ENCODE peak calls at places on chromosomes 5 and 9, in seven cellular contexts. Y is effector memory CD4-positive, alpha-beta T cell; G is aorta; D is IMR-90; R is SK-N-SH; F is cardiac muscle cell; X is gastrocnemius medialis. T is an unnamed sample.

GRCh38 chr9:91276513-91276912 is 85.2 kb downstream of the AUH start:
- DNase-seq in R (no peak), X (no peak), D (no peak), F (no peak), Y (no peak), G (no peak), T (no peak)

GRCh38 chr9:79166005-79166404 is 405.8 kb upstream of the TLE4 start:
- DNase-seq in F (peak; percentile 78), D (peak; percentile 20), G (no peak), X (no peak), R (no peak), Y (no peak), T (no peak)

GRCh38 chr9:12054235-12054634 is 639.0 kb upstream of the TYRP1 start:
- DNase-seq in G (no peak), D (no peak), F (no peak), X (no peak), R (no peak), Y (no peak), T (no peak)

GRCh38 chr9:126620478-126620877 is 6.8 kb downstream of the LMX1B start:
- DNase-seq in X (no peak), G (no peak), D (no peak), F (no peak), R (no peak), Y (no peak), T (no peak)

GRCh38 chr9:70519912-70520724 is 105.7 kb upstream of the KLF9 start:
- DNase-seq in Y (no peak), X (no peak), G (no peak), F (no peak), R (no peak), D (no peak), T (no peak)

GRCh38 chr9:120480707-120481106 is 99.3 kb downstream of the CDK5RAP2 start:
- DNase-seq in G (no peak), R (no peak), F (no peak), X (peak; percentile 77), Y (no peak), D (no peak), T (no peak)

GRCh38 chr5:172622091-172623046 is 18.7 kb upstream of the NEURL1B start:
- DNase-seq in R (no peak), F (no peak), D (no peak), X (no peak), G (peak; percentile 49), Y (no peak), T (peak; percentile 38)

GRCh38 chr5:90802695-90803317 is 244.2 kb downstream of the ADGRV1 start:
- DNase-seq in R (peak; percentile 41), D (peak; percentile 32), Y (no peak), X (no peak), G (no peak), F (peak; percentile 37), T (no peak)

GRCh38 chr5:60821488-60822284 is 22.4 kb downstream of the ELOVL7 start:
- DNase-seq in R (no peak), Y (no peak), G (no peak), D (no peak), X (no peak), F (no peak), T (no peak)

GRCh38 chr9:8366161-8366926 is 566.8 kb upstream of the DMAC1 start:
- DNase-seq in R (no peak), F (peak; percentile 43), Y (no peak), G (no peak), D (peak; percentile 35), X (no peak), T (no peak)

GRCh38 chr5:125093776-125094175 is 347.3 kb upstream of the ZNF608 start:
- DNase-seq in G (no peak), F (peak; percentile 71), X (no peak), Y (no peak), R (no peak), D (peak; percentile 92), T (no peak)

GRCh38 chr9:21970800-21971620 is 23.2 kb downstream of the CDKN2A start:
- DNase-seq in Y (no peak), G (no peak), D (no peak), R (no peak), X (no peak), F (no peak), T (no peak)

GRCh38 chr5:139693676-139694364 is 45.7 kb downstream of the CXXC5 start:
- DNase-seq in X (no peak), Y (no peak), G (no peak), D (no peak), R (no peak), F (no peak), T (no peak)

GRCh38 chr5:113607361-113607760 is 93.9 kb downstream of the YTHDC2 start:
- DNase-seq in D (no peak), X (no peak), R (no peak), Y (no peak), G (no peak), F (peak; percentile 12), T (no peak)

GRCh38 chr5:164073013-164073535 is 567.7 kb downstream of the MAT2B start:
- DNase-seq in F (peak; percentile 24), R (no peak), G (no peak), Y (no peak), D (peak; percentile 43), X (no peak), T (no peak)

GRCh38 chr5:137142371-137143243 is 356.5 kb downstream of the SPOCK1 start:
- DNase-seq in X (peak; percentile 5), R (no peak), D (peak; percentile 94), G (peak; percentile 91), F (peak; percentile 86), Y (no peak), T (peak; percentile 84)

DNA sequence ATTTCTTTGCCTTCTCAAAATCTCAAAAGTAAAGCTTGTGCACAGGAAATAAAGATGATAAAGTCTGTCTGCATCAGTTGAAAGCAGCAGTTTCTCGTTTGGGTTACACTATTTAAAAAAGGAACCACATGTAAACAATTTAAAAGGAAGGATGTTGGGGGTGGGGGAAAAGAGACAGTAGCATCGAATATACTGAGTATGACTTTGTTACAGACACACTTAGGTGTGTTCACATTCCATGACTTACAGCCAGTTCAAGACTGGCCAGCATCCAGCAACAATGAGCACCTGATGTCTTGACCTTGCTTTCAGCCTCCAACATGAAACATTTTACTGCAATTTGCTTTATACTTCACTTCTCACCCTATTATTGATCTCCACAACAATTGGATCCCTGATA is 8.7 kb downstream of the GAPT start:
- DNase-seq in X (no peak), D (no peak), F (no peak), G (no peak), R (no peak), Y (no peak), T (no peak)
- H3K27ac ChIP-seq in X (no peak overlapping the region), D (no peak overlapping the region), F (no peak overlapping the region), G (no peak overlapping the region), R (no peak overlapping the region), Y (no peak overlapping the region), T (no peak overlapping the region)

DNA sequence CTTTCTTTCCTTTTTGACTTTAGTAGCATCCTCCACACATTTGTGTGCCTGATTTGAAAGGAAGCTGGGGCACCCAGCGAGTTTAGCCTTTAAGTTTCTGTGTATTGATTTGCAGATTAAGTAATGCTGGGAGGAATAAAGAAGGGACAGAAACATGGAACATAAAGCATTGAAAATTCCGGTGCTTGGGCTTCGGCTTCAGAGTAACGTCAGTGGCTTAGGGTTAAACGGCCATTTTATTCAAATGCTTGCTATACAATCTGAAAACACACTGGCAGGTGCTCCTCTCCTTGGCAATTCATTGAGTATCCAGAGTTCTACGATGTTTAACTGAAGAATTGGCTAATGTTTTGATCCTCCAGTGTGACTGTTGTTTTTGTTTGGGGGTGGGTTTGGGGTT is 58.0 kb upstream of the FSD1L start:
- DNase-seq in F (no peak), Y (no peak), R (no peak), D (no peak), X (no peak), G (no peak), T (no peak)
- H3K4me3 ChIP-seq in F (no peak overlapping the region), Y (no peak overlapping the region), R (no peak overlapping the region), D (no peak overlapping the region), X (no peak overlapping the region), G (no peak overlapping the region), T (no peak overlapping the region)

DNA sequence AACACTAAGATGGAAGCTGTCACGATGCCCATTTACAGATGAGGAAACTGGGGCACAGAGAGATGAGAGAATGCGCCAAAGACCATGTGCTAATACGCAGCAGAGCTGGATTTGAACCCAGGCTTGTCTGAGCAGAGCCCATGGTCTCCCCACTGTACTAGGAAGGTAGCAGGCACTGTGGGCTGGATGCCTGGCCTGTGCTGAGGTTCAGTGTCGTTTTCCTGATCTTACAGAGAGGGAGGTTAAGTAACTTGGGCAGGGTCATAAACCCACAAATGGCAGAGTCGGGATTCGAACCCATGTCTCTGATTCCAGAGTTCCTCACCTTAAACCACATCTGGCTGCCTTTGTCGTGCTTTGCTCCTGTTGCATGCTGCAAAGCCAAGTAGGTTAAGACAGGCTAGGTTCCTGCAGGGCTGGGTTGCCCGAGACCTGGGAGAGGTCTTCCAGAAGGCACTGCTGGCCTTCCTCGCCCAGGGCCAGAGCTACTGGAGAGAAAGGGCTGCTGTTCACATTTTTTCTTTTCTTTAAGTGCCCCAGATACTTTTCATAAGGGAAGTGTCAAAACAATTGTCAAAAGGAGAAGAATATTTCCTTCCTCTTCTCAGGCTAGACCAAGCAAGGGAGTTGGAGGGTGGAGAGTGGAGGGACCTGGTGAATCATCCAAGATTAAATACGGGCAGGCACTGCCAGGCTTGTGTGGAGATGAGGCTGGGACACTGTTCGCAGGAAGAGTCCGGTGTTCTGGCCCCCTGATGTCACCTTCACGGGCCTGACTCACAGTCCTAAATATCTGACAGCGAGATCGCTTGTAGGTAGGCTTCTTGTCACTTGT is 3.2 kb downstream of the NEK6 start:
- DNase-seq in X (no peak), R (no peak), D (peak; percentile 69), F (peak; percentile 80), Y (no peak), G (no peak), T (peak; percentile 68)
- H3K4me1 ChIP-seq in X (peaks cover 20% of the 10 kb centered on the region), R (peaks cover 10% of the 10 kb centered on the region), D (peaks cover 53% of the 10 kb centered on the region), F (peaks cover 9% of the 10 kb centered on the region), Y (no peaks in the 10 kb centered on the region), G (peaks cover 12% of the 10 kb centered on the region), T (peaks cover 8% of the 10 kb centered on the region)

GRCh38 chr9:37370282-37370681 is 52.2 kb upstream of the GRHPR start:
- DNase-seq in F (no peak), X (no peak), R (no peak), D (no peak), Y (no peak), G (no peak), T (no peak)

GRCh38 chr9:37372839-37373238 is 49.7 kb upstream of the GRHPR start:
- DNase-seq in X (no peak), D (no peak), R (no peak), G (no peak), Y (no peak), F (no peak), T (no peak)

GRCh38 chr9:37369671-37370070 is 52.8 kb upstream of the GRHPR start:
- DNase-seq in X (no peak), F (no peak), Y (no peak), G (no peak), R (no peak), D (no peak), T (no peak)

GRCh38 chr9:37371565-37372464 is 50.7 kb upstream of the GRHPR start:
- DNase-seq in R (no peak), Y (no peak), D (peak; percentile 58), G (no peak), X (no peak), F (peak; percentile 81), T (no peak)

DNA sequence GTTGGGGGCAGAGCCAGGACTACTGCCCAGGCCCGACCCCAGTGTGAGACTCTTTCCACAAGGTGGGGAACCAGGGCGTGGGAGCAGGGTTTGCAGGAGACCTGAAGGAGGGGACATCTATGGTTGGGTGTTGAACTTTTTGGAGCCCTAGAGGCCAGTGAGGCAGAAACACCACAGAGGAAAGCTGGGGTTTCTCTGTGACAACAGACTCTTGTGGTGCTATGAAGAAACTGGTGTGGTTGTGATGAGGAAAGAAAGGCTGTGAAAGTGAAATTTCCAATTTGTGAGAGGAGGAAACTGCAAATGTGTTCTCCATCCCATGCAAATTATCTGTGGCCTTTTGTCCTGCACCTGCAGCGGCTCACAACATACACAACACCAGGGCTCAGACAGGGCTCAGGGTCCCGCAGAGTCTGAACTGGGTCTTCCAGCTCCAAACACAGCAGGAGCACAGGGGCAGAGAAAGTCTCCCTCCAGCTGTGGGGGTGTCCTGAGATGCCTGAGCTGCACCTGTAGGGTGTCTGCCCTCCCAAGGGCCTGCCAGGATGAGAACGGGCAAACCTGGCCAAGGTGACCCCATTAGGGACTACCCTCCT is 51.4 kb upstream of the GRHPR start:
- DNase-seq in G (no peak), F (no peak), X (no peak), R (no peak), D (no peak), Y (no peak), T (no peak)
- H3K27ac ChIP-seq in G (no peak overlapping the region), F (no peak overlapping the region), X (no peak overlapping the region), R (no peak overlapping the region), D (no peak overlapping the region), Y (no peak overlapping the region), T (no peak overlapping the region)